ENCODE peak calls at places on chromosomes 16 and 17, in seven cellular contexts. D is left ventricle myocardium inferior, H is AG04450, L is GM10248, G is cardiac muscle cell, R is brain microvascular endothelial cell, I is heart right ventricle. W is an unnamed sample.

GRCh38 chr17:73101031-73101430 is 8.5 kb upstream of the SLC39A11 start:
- DNase-seq in D (no peak), L (no peak), I (no peak), H (no peak), R (no peak), G (no peak), W (no peak)

GRCh38 chr17:42227849-42228696 is 33.8 kb upstream of the GHDC start:
- DNase-seq in L (no peak), D (no peak), R (no peak), I (no peak), G (no peak), H (no peak), W (no peak)

GRCh38 chr17:31722251-31723056 is 136.6 kb downstream of the COPRS start:
- DNase-seq in H (no peak), G (no peak), L (no peak), R (peak), D (no peak), I (peak), W (no peak)

GRCh38 chr17:41478240-41478639 is 2.7 kb downstream of the KRT35 start:
- DNase-seq in R (no peak), L (no peak), D (no peak), G (no peak), H (no peak), I (no peak), W (no peak)

GRCh38 chr17:27049104-27049784 is 244.7 kb upstream of the WSB1 start:
- DNase-seq in D (no peak), R (no peak), H (no peak), L (no peak), G (no peak), I (no peak), W (no peak)

GRCh38 chr16:49022351-49022963 is 259.2 kb downstream of the CBLN1 start:
- DNase-seq in L (no peak), H (no peak), R (no peak), G (no peak), I (no peak), D (no peak), W (no peak)

GRCh38 chr16:84236671-84237070 is 3.1 kb downstream of the KCNG4 start:
- DNase-seq in I (no peak), D (no peak), G (no peak), R (no peak), H (no peak), L (no peak), W (no peak)

GRCh38 chr16:8832383-8833100 is 34.9 kb downstream of the PMM2 start:
- DNase-seq in L (no peak), I (no peak), D (no peak), G (no peak), R (no peak), H (no peak), W (no peak)

GRCh38 chr16:87350681-87351319 is 32.8 kb downstream of the FBXO31 start:
- DNase-seq in I (peak), D (no peak), G (no peak), L (no peak), R (no peak), H (no peak), W (no peak)

GRCh38 chr17:50899005-50899460 is 32.9 kb upstream of the TOB1 start:
- DNase-seq in R (no peak), G (no peak), D (no peak), L (no peak), H (no peak), I (no peak), W (no peak)

GRCh38 chr17:751269-752001 is 629 bp downstream of the GEMIN4 start:
- DNase-seq in G (peak), R (peak), L (peak), D (peak), I (no peak), H (no peak), W (peak)

GRCh38 chr16:75108792-75109731 is 7.5 kb downstream of the LDHD start:
- DNase-seq in H (peak), D (peak), L (peak), G (no peak), R (peak), I (peak), W (peak)

GRCh38 chr17:51372345-51373004 is 112.1 kb downstream of the UTP18 start:
- DNase-seq in D (no peak), I (no peak), H (no peak), L (peak), G (no peak), R (peak), W (peak)

GRCh38 chr16:71873199-71873598 is 10.8 kb downstream of the ZNF821 start:
- DNase-seq in R (no peak), H (no peak), L (no peak), D (no peak), I (no peak), G (no peak), W (no peak)

GRCh38 chr16:73427177-73427576 is 379.2 kb upstream of the ZFHX3 start:
- DNase-seq in I (no peak), D (no peak), G (no peak), L (no peak), R (no peak), H (no peak), W (no peak)

GRCh38 chr17:77274137-77274829 is 133.5 kb downstream of the SEC14L1 start:
- DNase-seq in H (no peak), I (no peak), D (no peak), R (no peak), L (no peak), G (no peak), W (no peak)

GRCh38 chr17:57342963-57343589 is 86.8 kb downstream of the MSI2 start:
- DNase-seq in I (no peak), H (no peak), R (no peak), L (no peak), G (no peak), D (no peak), W (no peak)

GRCh38 chr17:27671591-27671910 is 40.6 kb downstream of the LGALS9 start:
- DNase-seq in D (no peak), I (no peak), L (no peak), R (no peak), G (no peak), H (no peak), W (peak)

GRCh38 chr17:64320613-64321553 is 57.8 kb upstream of the TEX2 start:
- DNase-seq in L (peak), D (peak), H (peak), G (peak), I (no peak), R (peak), W (peak)

GRCh38 chr17:80893604-80894438 is 97.8 kb upstream of the CHMP6 start:
- DNase-seq in H (no peak), D (no peak), L (no peak), I (no peak), R (no peak), G (no peak), W (no peak)

GRCh38 chr17:80891096-80892018 is 100.3 kb upstream of the CHMP6 start:
- DNase-seq in D (no peak), L (peak), G (no peak), I (no peak), H (peak), R (peak), W (peak)

GRCh38 chr17:80890551-80890930 is 101.1 kb upstream of the CHMP6 start:
- DNase-seq in D (no peak), G (no peak), L (no peak), R (no peak), H (no peak), I (no peak), W (no peak)

GRCh38 chr17:80892900-80893603 is 98.6 kb upstream of the CHMP6 start:
- DNase-seq in L (no peak), G (no peak), I (no peak), H (peak), D (no peak), R (peak), W (no peak)

DNA sequence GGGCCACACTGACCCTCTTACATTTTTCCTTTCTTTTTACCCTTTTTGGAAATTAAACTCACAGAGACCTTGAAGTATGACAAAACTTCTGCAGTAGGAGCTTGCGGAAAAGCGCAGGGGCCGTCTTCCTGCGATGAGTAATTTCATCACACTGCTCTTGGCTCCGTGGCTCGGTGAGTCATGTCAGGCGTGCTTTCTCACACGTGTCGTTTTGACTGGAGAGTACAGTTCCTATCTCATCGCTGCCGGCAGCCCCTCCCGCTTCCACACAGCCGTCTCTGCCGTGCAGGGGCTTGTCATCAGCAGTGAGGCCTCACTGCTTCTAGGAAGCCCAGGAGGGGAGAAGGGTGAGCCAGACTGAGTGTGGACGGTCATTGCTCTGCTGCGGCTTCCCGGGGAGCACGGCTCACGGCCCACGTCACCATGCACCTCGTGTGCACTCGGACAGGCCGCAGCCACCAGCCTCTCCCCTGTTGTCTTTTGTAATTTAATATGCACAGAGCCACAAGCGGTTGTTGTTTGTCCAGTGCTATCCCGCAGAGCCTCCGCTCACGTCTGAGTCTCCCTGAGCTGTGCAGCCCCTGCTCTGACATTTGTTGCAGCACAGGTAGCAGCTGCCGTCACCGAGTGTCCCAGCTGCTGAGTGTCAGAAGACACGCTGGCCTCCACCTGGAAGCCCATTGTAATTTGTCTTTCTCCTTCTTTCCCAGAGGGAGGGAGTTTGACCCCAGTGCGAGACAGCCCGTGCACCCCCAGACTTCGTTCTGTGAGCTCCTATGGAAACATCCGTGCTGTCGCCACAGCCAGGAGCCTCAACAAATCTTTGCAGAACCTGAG is 99.4 kb upstream of the CHMP6 start:
- DNase-seq in I (peak), G (peak), L (peak), D (peak), R (peak), H (peak), W (peak)
- TF ChIP-seq CTCF in I (no peak), G (no peak), L (no peak), D (no peak), R (no peak), H (no peak), W (no peak)

DNA sequence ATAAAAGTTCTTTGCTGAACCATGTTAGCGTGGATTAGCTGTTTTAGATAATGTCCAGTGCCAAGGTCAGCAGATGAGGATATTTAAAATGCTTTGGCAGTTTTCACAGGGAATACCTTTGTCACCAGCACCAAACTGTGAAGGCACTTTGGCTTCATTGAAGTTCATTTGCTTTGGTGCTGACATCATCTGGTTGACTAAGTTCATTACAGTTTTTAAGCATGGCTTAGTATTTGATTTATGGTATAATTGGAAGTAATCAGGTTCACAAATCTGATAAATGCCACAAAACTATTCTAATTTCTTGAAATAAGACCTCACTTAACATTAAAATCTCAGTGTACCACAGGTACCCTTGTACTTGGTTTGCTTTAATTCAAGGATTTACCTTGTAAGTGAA is 4.3 kb downstream of the GID4 start:
- DNase-seq in I (no peak), H (no peak), R (no peak), G (no peak), D (no peak), L (no peak), W (no peak)
- TF ChIP-seq CTCF in I (peak), H (peak), R (peak), G (peak), D (peak), L (peak), W (no peak)

DNA sequence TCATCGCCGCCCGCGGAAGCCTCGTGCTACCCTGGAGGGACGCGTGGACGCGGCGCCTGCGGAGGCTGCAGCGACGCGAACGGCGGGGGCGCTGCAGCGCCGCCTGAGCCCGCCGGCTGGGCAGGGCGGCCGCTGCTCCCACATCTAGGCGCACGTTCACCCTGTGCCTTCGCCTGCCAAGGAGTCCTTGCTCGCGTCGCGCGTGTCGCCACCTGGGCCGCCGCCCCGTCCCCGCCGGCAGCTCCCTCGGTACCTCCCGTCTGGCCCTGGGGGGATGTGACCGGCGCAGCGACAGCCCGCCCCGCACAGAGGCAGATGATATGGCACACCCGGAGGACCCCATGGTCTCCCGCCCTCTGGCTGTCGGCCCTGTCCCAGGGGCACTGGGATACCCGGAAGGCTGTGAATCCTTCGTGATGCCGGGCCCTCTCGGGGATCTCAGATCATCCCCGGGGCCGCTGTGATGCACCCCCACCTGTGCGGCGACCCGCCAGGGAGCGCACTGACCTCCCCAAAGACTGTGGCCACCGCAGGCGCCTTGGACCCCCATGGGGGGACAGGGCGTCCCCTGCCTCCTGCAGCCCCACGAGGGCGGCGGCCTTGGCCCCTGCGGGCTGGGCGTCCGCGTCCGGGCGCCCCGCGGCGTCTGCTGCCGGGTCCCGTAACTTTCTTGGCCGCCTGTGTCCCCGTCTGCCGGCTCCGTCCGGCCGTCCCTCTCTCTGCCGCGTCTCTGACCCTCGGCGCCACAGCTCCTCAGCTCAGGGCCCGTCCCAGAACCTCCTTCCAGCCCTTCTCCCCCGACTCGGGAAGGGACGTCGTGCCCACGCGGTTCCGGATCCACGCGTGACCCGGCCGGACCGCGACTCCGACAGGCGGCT is 689 bp upstream of the TBC1D24 start:
- DNase-seq in G (peak), L (peak), R (no peak), I (peak), H (no peak), D (peak), W (peak)
- TF ChIP-seq CTCF in G (peak), L (peak), R (peak), I (peak), H (peak), D (peak), W (peak)

DNA sequence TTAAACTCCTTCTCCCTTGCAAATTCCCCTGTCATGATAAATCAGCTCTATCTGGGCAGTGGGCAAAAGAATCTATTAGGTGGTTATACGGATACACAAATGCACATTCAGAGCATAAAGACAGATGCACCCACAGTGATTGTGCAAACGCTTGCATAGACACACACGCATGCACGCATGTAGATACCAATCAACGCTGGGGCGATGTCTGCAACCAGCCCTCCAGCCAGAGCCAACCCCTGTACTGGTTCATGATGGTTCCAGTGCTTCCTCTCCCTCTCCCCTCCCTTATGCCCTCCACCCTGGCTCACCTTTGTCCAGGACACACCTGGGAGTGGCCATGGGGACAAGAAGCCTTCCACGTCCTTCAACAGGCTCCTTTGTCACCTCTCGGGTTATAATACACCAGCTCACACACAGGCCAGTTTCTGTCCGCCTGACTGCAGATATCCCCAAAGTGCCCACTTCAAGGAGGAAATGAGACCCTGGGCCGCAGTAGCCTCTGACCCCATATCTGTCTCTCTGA is 33.1 kb upstream of the SNN start:
- DNase-seq in H (no peak), I (no peak), L (no peak), R (no peak), D (no peak), G (no peak), W (no peak)
- TF ChIP-seq CTCF in H (no peak), I (no peak), L (no peak), R (no peak), D (no peak), G (no peak), W (no peak)

DNA sequence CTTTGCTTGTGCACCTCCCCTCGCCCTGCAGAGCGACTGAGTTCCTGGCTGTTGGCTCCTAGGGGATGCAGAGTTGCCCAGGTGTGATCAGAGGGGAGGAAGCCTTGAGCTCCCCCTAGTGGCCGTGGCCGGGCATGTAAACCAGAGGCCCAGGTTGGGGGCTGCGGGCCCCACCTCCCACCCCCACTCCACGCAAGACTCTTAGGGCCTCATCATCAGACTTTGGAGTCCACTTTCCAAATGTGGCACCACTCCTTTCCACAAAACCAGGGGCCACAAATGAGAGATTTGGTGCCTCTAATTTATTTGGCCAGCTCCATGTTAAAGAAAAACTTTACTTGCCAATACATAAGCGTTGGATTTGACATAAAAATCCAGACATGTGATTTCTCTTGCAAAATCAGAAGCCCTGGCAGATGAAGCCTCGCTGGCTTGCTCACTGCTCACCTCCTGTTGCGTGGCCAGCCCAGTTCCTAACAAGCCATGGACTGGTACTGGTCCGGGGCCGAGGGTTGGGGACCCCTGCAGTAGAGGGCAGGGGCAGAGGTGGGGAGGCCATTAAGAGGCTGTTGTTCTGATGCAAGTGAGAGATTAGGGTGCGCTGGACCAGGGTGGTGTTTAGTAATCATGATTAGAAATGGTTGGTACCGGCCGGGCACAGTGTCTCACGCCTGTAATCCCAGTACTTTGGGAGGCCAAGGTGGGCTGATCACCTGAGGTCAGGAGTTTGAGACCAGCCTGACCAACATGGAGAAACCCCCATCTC is 28.7 kb upstream of the GAS7 start:
- DNase-seq in H (no peak), R (no peak), G (peak), L (peak), I (peak), D (peak), W (peak)
- TF ChIP-seq CTCF in H (peak), R (peak), G (peak), L (peak), I (peak), D (peak), W (peak)